ENCODE peak calls at places on chromosomes 4 and X, in five cellular contexts. R is BE2C, U is colonic mucosa, C is IMR-90, H is HCT116. V is an unnamed sample.

GRCh38 chr4:109155682-109156243 is 146.7 kb downstream of the COL25A1 start:
- DNase-seq in R (no peak), U (no peak), C (no peak), H (no peak), V (no peak)

GRCh38 chr4:128471576-128471975 is 184.0 kb upstream of the PGRMC2 start:
- DNase-seq in R (no peak), U (no peak), C (no peak), H (no peak), V (no peak)

GRCh38 chr4:53307819-53308773 is 57.8 kb downstream of the SCFD2 start:
- DNase-seq in R (no peak), U (no peak), C (peak; percentile 9), H (no peak), V (peak; percentile 64)

GRCh38 chr4:146957252-146957651 is 11.6 kb upstream of the TTC29 start:
- DNase-seq in R (no peak), U (no peak), C (peak; percentile 85), H (no peak), V (peak; percentile 80)

GRCh38 chr4:189613202-189613601 is 327.5 kb upstream of the FRG1 start:
- DNase-seq in R (no peak), U (no peak), C (no peak), H (no peak), V (no peak)

GRCh38 chr4:23956601-23957364 is 66.9 kb upstream of the PPARGC1A start:
- DNase-seq in R (no peak), U (no peak), C (peak; percentile 43), H (no peak), V (peak; percentile 1)

GRCh38 chr4:73919691-73920090 is 50.5 kb downstream of the CXCL1 start:
- DNase-seq in R (no peak), U (no peak), C (peak; percentile 65), H (no peak), V (no peak)

GRCh38 chr4:187208641-187209040 is 485.0 kb upstream of the FAT1 start:
- DNase-seq in R (no peak), U (no peak), C (no peak), H (no peak), V (no peak)

GRCh38 chrX:39576081-39576701 is 521.6 kb downstream of the BCOR start:
- DNase-seq in R (peak; percentile 66), U (no peak), C (no peak), H (no peak), V (peak; percentile 34)

GRCh38 chr4:114025176-114025777 is 45.8 kb upstream of the ARSJ start:
- DNase-seq in R (no peak), U (peak; percentile 69), C (no peak), H (no peak), V (no peak)

GRCh38 chr4:183416878-183417277 is 27.6 kb upstream of the CDKN2AIP start:
- DNase-seq in R (no peak), U (no peak), C (no peak), H (no peak), V (no peak)

GRCh38 chrX:53050841-53051240 is 2.3 kb downstream of the GPR173 start:
- DNase-seq in R (no peak), U (no peak), C (no peak), H (no peak), V (peak; percentile 32)
- H3K4me3 ChIP-seq in R (no peak overlapping the region), U (no peak overlapping the region), C (no peak overlapping the region), H (no peak overlapping the region), V (no peak overlapping the region)

DNA sequence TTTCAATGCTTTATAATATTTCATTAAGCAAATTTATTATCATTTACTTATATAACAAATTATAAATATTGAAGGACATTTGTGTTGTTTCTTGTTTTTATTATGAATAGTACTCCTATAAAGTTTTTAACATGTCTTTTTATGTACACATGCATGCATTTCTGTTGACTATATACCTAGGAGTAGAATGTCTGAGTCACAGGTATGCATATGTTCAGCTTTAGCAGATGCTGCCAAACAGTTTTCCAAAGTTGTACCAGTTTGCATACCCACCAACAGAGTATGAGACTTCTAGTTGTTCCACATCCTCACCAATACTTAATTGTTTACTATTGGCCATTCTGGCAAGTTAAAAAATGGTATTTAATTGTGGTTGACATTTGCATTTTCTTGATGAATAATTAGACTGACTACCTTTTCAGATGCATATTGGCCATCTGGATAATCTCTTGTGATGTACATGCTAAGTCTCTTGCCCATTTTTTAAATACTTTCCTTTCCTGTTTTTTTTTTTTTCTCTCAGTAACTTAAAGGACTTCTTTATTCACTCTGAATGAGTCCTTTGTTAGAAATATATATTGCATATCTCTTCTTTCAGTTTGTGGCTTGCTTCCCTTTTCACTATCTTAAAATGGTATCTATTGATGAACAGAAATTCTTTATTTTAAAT is 132.2 kb upstream of the TRIM2 start:
- DNase-seq in R (no peak), U (no peak), C (no peak), H (no peak), V (no peak)
- H3K4me3 ChIP-seq in R (no peak overlapping the region), U (no peak overlapping the region), C (no peak overlapping the region), H (no peak overlapping the region), V (no peak overlapping the region)

GRCh38 chr4:1446502-1447153 is 40.4 kb upstream of the NKX1-1 start:
- DNase-seq in R (no peak), U (no peak), C (no peak), H (no peak), V (no peak)
- H3K4me3 ChIP-seq in R (no peak overlapping the region), U (no peak overlapping the region), C (no peak overlapping the region), H (no peak overlapping the region), V (no peak overlapping the region)

GRCh38 chr4:126915999-126916625 is 716.6 kb upstream of the INTU start:
- DNase-seq in R (no peak), U (no peak), C (no peak), H (no peak), V (no peak)

GRCh38 chr4:126916626-126917140 is 716.1 kb upstream of the INTU start:
- DNase-seq in R (no peak), U (no peak), C (peak; percentile 86), H (no peak), V (peak; percentile 42)
- H3K4me3 ChIP-seq in R (no peak overlapping the region), U (no peak overlapping the region), C (peak overlapping the region; percentile 21), H (no peak overlapping the region), V (no peak overlapping the region)

GRCh38 chrX:47619486-47620302 is at the start of gene SYN1:
- DNase-seq in R (peak; percentile 86), U (peak; percentile 58), C (peak; percentile 74), H (peak; percentile 42), V (peak; percentile 72)
- H3K4me3 ChIP-seq in R (peak within 1 kb of the TSS; percentile 55), U (peak within 1 kb of the TSS; percentile 27), C (peak within 1 kb of the TSS; percentile 45), H (no peak within 1 kb of the TSS), V (peak within 1 kb of the TSS; percentile 18)

GRCh38 chrX:65407157-65407626 is 127.4 kb downstream of the LAS1L start:
- DNase-seq in R (no peak), U (no peak), C (no peak), H (no peak), V (no peak)

DNA sequence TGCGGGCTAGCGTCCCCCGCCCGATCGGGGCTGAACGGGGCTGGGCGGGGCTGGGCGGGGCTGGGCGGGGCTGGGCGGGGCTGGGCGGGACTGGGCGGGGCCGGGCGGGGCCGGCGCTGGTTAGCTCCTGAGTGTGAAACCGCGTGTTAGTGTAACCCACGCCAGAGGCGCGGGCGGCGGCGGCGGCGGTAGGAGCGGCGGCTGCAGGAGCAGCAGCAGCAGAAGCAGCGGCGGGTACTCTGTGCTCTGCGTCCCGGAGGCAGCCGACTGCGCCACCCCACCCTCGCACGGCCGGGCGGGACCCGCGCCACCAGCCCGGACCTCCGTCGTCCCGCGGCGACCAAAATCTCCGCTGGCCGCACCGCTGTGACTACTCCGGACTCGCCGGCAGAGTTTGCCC is 128.1 kb downstream of the LAS1L start:
- DNase-seq in R (no peak), U (no peak), C (no peak), H (no peak), V (peak; percentile 4)
- H3K4me3 ChIP-seq in R (no peak overlapping the region), U (no peak overlapping the region), C (no peak overlapping the region), H (no peak overlapping the region), V (no peak overlapping the region)

GRCh38 chr4:163332526-163333405 is at the start of gene NPY1R:
- DNase-seq in R (peak; percentile 78), U (peak; percentile 79), C (peak; percentile 73), H (peak; percentile 34), V (peak; percentile 82)

GRCh38 chr4:163335384-163335783 is 3.0 kb upstream of the NPY1R start:
- DNase-seq in R (no peak), U (no peak), C (no peak), H (no peak), V (no peak)

GRCh38 chr4:163330828-163331628 is 1.4 kb downstream of the NPY1R start:
- DNase-seq in R (no peak), U (no peak), C (no peak), H (no peak), V (no peak)

GRCh38 chr4:163331629-163332360 is 601 bp downstream of the NPY1R start:
- DNase-seq in R (peak; percentile 27), U (no peak), C (no peak), H (no peak), V (peak; percentile 44)
- H3K4me3 ChIP-seq in R (peak overlapping the region; percentile 68), U (peak overlapping the region; percentile 29), C (peak overlapping the region; percentile 46), H (no peak overlapping the region), V (peak overlapping the region; percentile 49)

GRCh38 chr4:158051401-158052235 is 121.2 kb downstream of the GASK1B start:
- DNase-seq in R (no peak), U (no peak), C (peak; percentile 94), H (no peak), V (peak; percentile 87)
- H3K4me3 ChIP-seq in R (no peak overlapping the region), U (no peak overlapping the region), C (no peak overlapping the region), H (no peak overlapping the region), V (no peak overlapping the region)

GRCh38 chr4:57098945-57099344 is 11.2 kb downstream of the IGFBP7 start:
- DNase-seq in R (no peak), U (no peak), C (peak; percentile 91), H (no peak), V (no peak)
- H3K4me3 ChIP-seq in R (no peak overlapping the region), U (no peak overlapping the region), C (no peak overlapping the region), H (no peak overlapping the region), V (no peak overlapping the region)

V was measured in MG63.